ENCODE peak calls at places on chromosomes 1 and 21, in five cellular contexts. T is transverse colon; L is CD8-positive, alpha-beta memory T cell; H is coronary artery; Y is lower leg skin. W is an unnamed sample.

GRCh38 chr1:216732121-216732520 is 8.9 kb upstream of the ESRRG start:
- DNase-seq in T (no peak), L (no peak), H (no peak), Y (no peak), W (no peak)

GRCh38 chr1:112836642-112837041 is 119.4 kb downstream of the SLC16A1 start:
- DNase-seq in T (no peak), L (no peak), H (no peak), Y (no peak), W (no peak)

GRCh38 chr1:153628638-153629342 is 556 bp downstream of the S100A1 start:
- DNase-seq in T (no peak), L (no peak), H (no peak), Y (no peak), W (peak; percentile 28)

GRCh38 chr1:227773558-227773957 is 38.3 kb downstream of the SNAP47 start:
- DNase-seq in T (no peak), L (no peak), H (no peak), Y (no peak), W (no peak)

GRCh38 chr1:27968692-27969091 is 8.9 kb downstream of the XKR8 start:
- DNase-seq in T (no peak), L (no peak), H (no peak), Y (peak; percentile 40), W (no peak)

GRCh38 chr1:169105434-169106094 is 926 bp upstream of the ATP1B1 start:
- DNase-seq in T (peak; percentile 96), L (no peak), H (peak; percentile 82), Y (peak; percentile 54), W (peak; percentile 89)

GRCh38 chr21:43352568-43353281 is 74.2 kb downstream of the SIK1 start:
- DNase-seq in T (peak; percentile 49), L (no peak), H (no peak), Y (no peak), W (no peak)

GRCh38 chr1:160219062-160219929 is 14.1 kb downstream of the PEA15 start:
- DNase-seq in T (peak; percentile 52), L (no peak), H (no peak), Y (no peak), W (no peak)

GRCh38 chr1:218930879-218931278 is 242.8 kb upstream of the LYPLAL1 start:
- DNase-seq in T (no peak), L (no peak), H (no peak), Y (no peak), W (no peak)

GRCh38 chr21:28798798-28799197 is 193.9 kb downstream of the LTN1 start:
- DNase-seq in T (no peak), L (no peak), H (no peak), Y (no peak), W (no peak)

GRCh38 chr1:30927448-30927847 is 18.9 kb upstream of the SDC3 start:
- DNase-seq in T (no peak), L (no peak), H (no peak), Y (no peak), W (no peak)

GRCh38 chr1:112388436-112388835 is 7.6 kb upstream of the CTTNBP2NL start:
- DNase-seq in T (no peak), L (no peak), H (no peak), Y (no peak), W (no peak)

GRCh38 chr1:180288232-180288818 is 58.3 kb downstream of the LHX4 start:
- DNase-seq in T (no peak), L (no peak), H (no peak), Y (no peak), W (no peak)

GRCh38 chr1:197222025-197222685 is 45.9 kb upstream of the CRB1 start:
- DNase-seq in T (no peak), L (no peak), H (no peak), Y (no peak), W (peak; percentile 57)

GRCh38 chr1:242634732-242635131 is 110.2 kb upstream of the PLD5 start:
- DNase-seq in T (no peak), L (no peak), H (no peak), Y (no peak), W (no peak)

GRCh38 chr1:36109041-36109679 is 15.9 kb downstream of the COL8A2 start:
- DNase-seq in T (no peak), L (peak; percentile 71), H (no peak), Y (no peak), W (no peak)

GRCh38 chr1:221230605-221231004 is 351.4 kb downstream of the HLX start:
- DNase-seq in T (no peak), L (no peak), H (no peak), Y (no peak), W (no peak)

GRCh38 chr1:228400237-228400651 is 6.4 kb downstream of the TRIM11 start:
- DNase-seq in T (no peak), L (no peak), H (peak; percentile 58), Y (no peak), W (peak; percentile 53)

GRCh38 chr1:169885207-169885606 is 8.5 kb downstream of the SCYL3 start:
- DNase-seq in T (no peak), L (no peak), H (no peak), Y (no peak), W (no peak)

GRCh38 chr1:165632152-165632469 is 1.1 kb downstream of the MGST3 start:
- DNase-seq in T (peak; percentile 69), L (no peak), H (no peak), Y (no peak), W (no peak)

GRCh38 chr1:43383449-43383848 is 6.2 kb downstream of the MED8 start:
- DNase-seq in T (no peak), L (no peak), H (no peak), Y (no peak), W (no peak)

GRCh38 chr1:198175418-198176170 is 18.8 kb downstream of the NEK7 start:
- DNase-seq in T (no peak), L (peak; percentile 52), H (no peak), Y (no peak), W (no peak)

GRCh38 chr21:18449586-18449985 is 46.0 kb upstream of the TMPRSS15 start:
- DNase-seq in T (no peak), L (no peak), H (no peak), Y (no peak), W (no peak)

GRCh38 chr1:165697491-165697880 is 876 bp downstream of the ALDH9A1 start:
- DNase-seq in T (no peak), L (no peak), H (no peak), Y (no peak), W (no peak)

GRCh38 chr1:172723251-172723650 is 64.3 kb downstream of the FASLG start:
- DNase-seq in T (no peak), L (no peak), H (no peak), Y (no peak), W (no peak)

GRCh38 chr1:34590211-34590623 is 164.6 kb upstream of the GJB5 start:
- DNase-seq in T (no peak), L (no peak), H (no peak), Y (no peak), W (no peak)

GRCh38 chr1:248906741-248907661 is 966 bp downstream of the PGBD2 start:
- DNase-seq in T (no peak), L (no peak), H (no peak), Y (no peak), W (no peak)

GRCh38 chr1:21625390-21626190 is 43.6 kb downstream of the RAP1GAP start:
- DNase-seq in T (no peak), L (no peak), H (no peak), Y (no peak), W (no peak)

GRCh38 chr1:6868371-6869001 is 83.2 kb downstream of the CAMTA1 start:
- DNase-seq in T (no peak), L (no peak), H (no peak), Y (no peak), W (no peak)

GRCh38 chr1:162629651-162630050 is 2.6 kb upstream of the DDR2 start:
- DNase-seq in T (no peak), L (no peak), H (no peak), Y (no peak), W (no peak)

GRCh38 chr1:198934901-198935301 is 296.1 kb downstream of the PTPRC start:
- DNase-seq in T (no peak), L (peak; percentile 76), H (no peak), Y (no peak), W (no peak)

DNA sequence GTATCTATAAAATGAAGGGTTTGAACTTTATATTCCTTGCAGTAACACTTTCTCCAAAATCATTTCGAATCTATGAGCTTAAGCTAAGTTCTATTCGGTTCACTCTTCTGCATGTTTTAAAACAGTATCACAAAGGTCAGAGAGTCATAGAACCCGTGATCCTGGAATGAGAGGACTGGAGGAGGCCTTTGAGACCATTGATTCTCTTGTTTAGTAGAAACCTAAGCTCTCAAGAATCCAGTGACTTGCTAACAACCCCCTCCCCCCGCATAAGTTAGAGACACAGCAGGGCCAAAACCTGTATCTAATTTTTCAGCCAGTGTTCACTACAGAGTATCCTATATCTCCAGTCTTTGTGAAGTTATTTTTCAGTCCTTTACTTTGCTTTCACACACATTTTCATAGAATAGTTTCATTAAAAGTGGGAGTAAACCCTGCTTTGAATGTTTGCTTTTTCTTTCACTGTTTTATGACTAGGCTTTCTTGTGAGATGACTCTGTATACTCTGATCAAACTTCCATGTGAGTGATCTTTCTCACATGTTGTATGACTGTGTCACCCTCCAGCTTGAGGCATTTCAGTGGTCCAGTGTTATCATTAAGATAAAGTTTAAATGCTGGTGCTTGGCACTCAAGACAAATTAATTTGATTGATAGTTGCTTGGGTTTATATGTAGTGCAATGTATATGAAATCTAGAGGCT is 275.4 kb upstream of the SGIP1 start:
- DNase-seq in T (no peak), L (no peak), H (no peak), Y (no peak), W (no peak)
- H3K4me3 ChIP-seq in T (no peak overlapping the region), L (no peak overlapping the region), H (no peak overlapping the region), Y (no peak overlapping the region), W (no peak overlapping the region)

GRCh38 chr21:16422702-16423101 is 692.9 kb downstream of the USP25 start:
- DNase-seq in T (no peak), L (no peak), H (no peak), Y (no peak), W (no peak)
- H3K4me3 ChIP-seq in T (no peak overlapping the region), L (no peak overlapping the region), H (peak overlapping the region; percentile 64), Y (no peak overlapping the region), W (no peak overlapping the region)

DNA sequence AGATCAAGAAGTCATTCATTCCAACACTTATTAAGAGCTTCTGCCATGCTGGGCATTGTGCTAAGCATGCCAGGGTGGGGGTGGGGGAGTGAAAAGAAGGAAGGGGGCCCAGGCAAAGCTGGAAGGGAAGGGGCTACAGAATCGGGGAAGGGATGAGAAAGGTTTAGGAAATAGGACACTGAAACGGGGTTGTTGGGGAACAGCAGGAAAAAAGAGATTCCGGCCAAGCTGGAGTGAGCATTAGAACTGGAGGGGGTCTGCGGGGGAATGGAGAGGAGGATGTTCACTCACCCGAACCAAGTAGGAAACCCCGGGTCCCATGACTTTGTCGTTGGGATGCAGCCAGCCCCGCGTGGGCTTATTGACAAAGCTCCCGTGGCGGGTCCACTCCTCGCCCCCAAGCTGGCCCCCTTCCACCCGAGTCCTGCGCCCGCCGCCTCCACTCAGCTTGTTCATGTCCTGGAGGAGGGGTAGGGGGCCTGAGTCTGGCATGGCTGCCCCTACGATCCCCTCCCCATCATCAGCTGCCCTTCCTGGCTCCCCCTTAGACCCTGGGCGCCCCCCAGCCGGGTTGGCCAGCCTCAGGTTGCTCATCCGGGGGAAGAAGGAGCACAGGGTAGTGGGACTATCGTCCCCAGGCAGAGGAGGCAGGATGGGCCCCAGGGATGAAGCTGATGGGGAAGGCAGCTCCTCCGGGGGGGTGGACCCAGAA is 650 bp downstream of the SHC1 start:
- DNase-seq in T (no peak), L (no peak), H (no peak), Y (no peak), W (peak; percentile 80)
- H3K4me3 ChIP-seq in T (peak overlapping the region; percentile 20), L (no peak overlapping the region), H (peak overlapping the region; percentile 78), Y (peak overlapping the region; percentile 17), W (peak overlapping the region; percentile 43)

DNA sequence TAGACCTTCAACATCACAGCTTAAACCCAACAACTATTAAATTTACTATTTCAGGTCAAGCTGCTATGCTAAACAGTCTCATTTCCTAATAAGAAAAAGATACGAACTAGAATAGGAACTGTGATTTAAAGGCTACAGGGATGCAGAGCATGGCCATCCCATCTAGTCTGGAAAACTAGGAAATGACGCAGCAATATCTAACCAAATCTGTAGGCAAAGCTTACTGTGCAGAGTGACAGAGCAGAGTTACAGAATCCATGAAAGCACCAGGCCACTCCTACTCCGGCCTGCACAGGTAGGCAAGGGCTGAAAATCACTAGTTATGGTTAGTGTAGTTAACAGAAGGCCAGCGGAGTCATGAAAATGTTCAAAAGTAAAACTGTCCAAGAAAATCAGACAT is 2.1 kb downstream of the HLCS start:
- DNase-seq in T (no peak), L (no peak), H (no peak), Y (no peak), W (no peak)
- H3K4me3 ChIP-seq in T (no peak overlapping the region), L (no peak overlapping the region), H (no peak overlapping the region), Y (no peak overlapping the region), W (no peak overlapping the region)